ENCODE peak calls at places on chromosomes 12 and 14, in four cellular contexts. One of them, this sample, is unnamed.
A peak's percentile ranks its signal among the peaks of the same experiment; 100 is the strongest.

GRCh38 chr12:48157016-48157888 is at the start of gene ASB8:
- DNase-seq in C1 segment of cervical spinal cord: peak; percentile 99
- DNase-seq in pulmonary artery endothelial cell: peak; percentile 93
- DNase-seq in kidney tubule cell: peak; percentile 97
- DNase-seq in this sample: peak; percentile 95

GRCh38 chr14:28765907-28766504 is 581 bp upstream of the FOXG1 start:
- DNase-seq in C1 segment of cervical spinal cord: no peak
- DNase-seq in pulmonary artery endothelial cell: no peak
- DNase-seq in kidney tubule cell: no peak
- DNase-seq in this sample: no peak

GRCh38 chr14:66036598-66036997 is 449.6 kb upstream of the CCDC196 start:
- DNase-seq in C1 segment of cervical spinal cord: no peak
- DNase-seq in pulmonary artery endothelial cell: no peak
- DNase-seq in kidney tubule cell: no peak
- DNase-seq in this sample: no peak

GRCh38 chr12:4830568-4830967 is 79.1 kb upstream of the KCNA1 start:
- DNase-seq in C1 segment of cervical spinal cord: no peak
- DNase-seq in pulmonary artery endothelial cell: no peak
- DNase-seq in kidney tubule cell: no peak
- DNase-seq in this sample: no peak

GRCh38 chr14:57753821-57754220 is 112.1 kb downstream of the SLC35F4 start:
- DNase-seq in C1 segment of cervical spinal cord: no peak
- DNase-seq in pulmonary artery endothelial cell: no peak
- DNase-seq in kidney tubule cell: no peak
- DNase-seq in this sample: no peak

GRCh38 chr12:118035194-118036041 is 18.9 kb downstream of the RFC5 start:
- DNase-seq in C1 segment of cervical spinal cord: no peak
- DNase-seq in pulmonary artery endothelial cell: no peak
- DNase-seq in kidney tubule cell: peak; percentile 22
- DNase-seq in this sample: no peak

GRCh38 chr14:34094384-34094783 is 143.5 kb upstream of the EGLN3 start:
- DNase-seq in C1 segment of cervical spinal cord: no peak
- DNase-seq in pulmonary artery endothelial cell: no peak
- DNase-seq in kidney tubule cell: no peak
- DNase-seq in this sample: no peak

GRCh38 chr12:62632521-62632920 is 165.9 kb downstream of the MON2 start:
- DNase-seq in C1 segment of cervical spinal cord: peak; percentile 33
- DNase-seq in pulmonary artery endothelial cell: no peak
- DNase-seq in kidney tubule cell: no peak
- DNase-seq in this sample: no peak

GRCh38 chr12:101967506-101967905 is 90.1 kb downstream of the DRAM1 start:
- DNase-seq in C1 segment of cervical spinal cord: no peak
- DNase-seq in pulmonary artery endothelial cell: no peak
- DNase-seq in kidney tubule cell: no peak
- DNase-seq in this sample: no peak

GRCh38 chr14:30214456-30215090 is 286.9 kb upstream of the PRKD1 start:
- DNase-seq in C1 segment of cervical spinal cord: peak; percentile 8
- DNase-seq in pulmonary artery endothelial cell: peak; percentile 40
- DNase-seq in kidney tubule cell: peak; percentile 69
- DNase-seq in this sample: peak; percentile 76

GRCh38 chr14:22801716-22802115 is 13.5 kb downstream of the SLC7A7 start:
- DNase-seq in C1 segment of cervical spinal cord: no peak
- DNase-seq in pulmonary artery endothelial cell: no peak
- DNase-seq in kidney tubule cell: no peak
- DNase-seq in this sample: no peak

GRCh38 chr12:12272869-12273268 is 6.0 kb upstream of the LRP6 start:
- DNase-seq in C1 segment of cervical spinal cord: no peak
- DNase-seq in pulmonary artery endothelial cell: no peak
- DNase-seq in kidney tubule cell: peak; percentile 75
- DNase-seq in this sample: no peak

GRCh38 chr14:94158239-94158888 is 15.8 kb upstream of the PPP4R4 start:
- DNase-seq in C1 segment of cervical spinal cord: no peak
- DNase-seq in pulmonary artery endothelial cell: no peak
- DNase-seq in kidney tubule cell: no peak
- DNase-seq in this sample: no peak

GRCh38 chr14:101535808-101536207 is 25.5 kb upstream of the DIO3 start:
- DNase-seq in C1 segment of cervical spinal cord: no peak
- DNase-seq in pulmonary artery endothelial cell: no peak
- DNase-seq in kidney tubule cell: no peak
- DNase-seq in this sample: no peak

GRCh38 chr14:77212933-77213656 is 31.5 kb downstream of the TMEM63C start:
- DNase-seq in C1 segment of cervical spinal cord: no peak
- DNase-seq in pulmonary artery endothelial cell: no peak
- DNase-seq in kidney tubule cell: peak; percentile 74
- DNase-seq in this sample: no peak

GRCh38 chr12:43370299-43370698 is 181.7 kb downstream of the ADAMTS20 start:
- DNase-seq in C1 segment of cervical spinal cord: no peak
- DNase-seq in pulmonary artery endothelial cell: no peak
- DNase-seq in kidney tubule cell: peak; percentile 84
- DNase-seq in this sample: no peak

GRCh38 chr12:91138337-91138905 is 27.1 kb upstream of the LUM start:
- DNase-seq in C1 segment of cervical spinal cord: no peak
- DNase-seq in pulmonary artery endothelial cell: no peak
- DNase-seq in kidney tubule cell: no peak
- DNase-seq in this sample: no peak

GRCh38 chr12:76020731-76021672 is 10.6 kb downstream of the PHLDA1 start:
- DNase-seq in C1 segment of cervical spinal cord: no peak
- DNase-seq in pulmonary artery endothelial cell: peak; percentile 86
- DNase-seq in kidney tubule cell: peak; percentile 98
- DNase-seq in this sample: no peak

GRCh38 chr12:32455607-32456063 is 56.3 kb downstream of the FGD4 start:
- DNase-seq in C1 segment of cervical spinal cord: peak; percentile 9
- DNase-seq in pulmonary artery endothelial cell: peak; percentile 57
- DNase-seq in kidney tubule cell: peak; percentile 79
- DNase-seq in this sample: peak; percentile 59

This sample was measured in LNCaP clone FGC.